ENCODE peak calls at places on chromosome 4, in six cellular contexts. M, H, R, U, Q and P are unnamed samples.

GRCh38 chr4:37858877-37859276 is 32.0 kb upstream of the TBC1D1 start:
- DNase-seq in M (no peak), H (no peak), R (no peak), U (no peak), Q (no peak), P (no peak)

GRCh38 chr4:7241587-7242125 is 49.3 kb downstream of the SORCS2 start:
- DNase-seq in M (no peak), H (no peak), R (no peak), U (no peak), Q (no peak), P (no peak)

GRCh38 chr4:144903953-144904711 is 193.9 kb downstream of the ANAPC10 start:
- DNase-seq in M (no peak), H (no peak), R (no peak), U (peak), Q (no peak), P (no peak)

GRCh38 chr4:23162275-23162674 is 469.5 kb downstream of the GBA3 start:
- DNase-seq in M (no peak), H (no peak), R (no peak), U (no peak), Q (no peak), P (no peak)

GRCh38 chr4:98262431-98262830 is 1.2 kb downstream of the RAP1GDS1 start:
- DNase-seq in M (no peak), H (no peak), R (no peak), U (no peak), Q (no peak), P (no peak)

GRCh38 chr4:19993222-19993621 is 258.5 kb upstream of the SLIT2 start:
- DNase-seq in M (no peak), H (no peak), R (no peak), U (peak), Q (no peak), P (no peak)

GRCh38 chr4:85477538-85477937 is 2.6 kb downstream of the ARHGAP24 start:
- DNase-seq in M (no peak), H (no peak), R (no peak), U (no peak), Q (no peak), P (no peak)

GRCh38 chr4:165152527-165152926 is 39.9 kb upstream of the TMEM192 start:
- DNase-seq in M (no peak), H (no peak), R (no peak), U (peak), Q (no peak), P (no peak)

GRCh38 chr4:150402968-150403367 is 179.0 kb upstream of the MAB21L2 start:
- DNase-seq in M (no peak), H (no peak), R (no peak), U (no peak), Q (peak), P (no peak)

GRCh38 chr4:142567199-142567598 is 278.9 kb downstream of the INPP4B start:
- DNase-seq in M (no peak), H (no peak), R (peak), U (no peak), Q (no peak), P (no peak)

GRCh38 chr4:188960411-188961093 is 821.3 kb downstream of the TRIML1 start:
- DNase-seq in M (no peak), H (no peak), R (peak), U (peak), Q (peak), P (no peak)

GRCh38 chr4:119729815-119730643 is 101.4 kb upstream of the PDE5A start:
- DNase-seq in M (no peak), H (no peak), R (no peak), U (peak), Q (peak), P (peak)

GRCh38 chr4:85398276-85398675 is 76.7 kb upstream of the ARHGAP24 start:
- DNase-seq in M (no peak), H (no peak), R (peak), U (peak), Q (no peak), P (no peak)

GRCh38 chr4:77308843-77309242 is 151.8 kb downstream of the CCNG2 start:
- DNase-seq in M (no peak), H (no peak), R (peak), U (peak), Q (peak), P (no peak)

GRCh38 chr4:7358100-7358735 is 76.5 kb downstream of the PSAPL1 start:
- DNase-seq in M (no peak), H (no peak), R (peak), U (peak), Q (no peak), P (peak)

GRCh38 chr4:139018501-139018900 is 2.9 kb downstream of the NOCT start:
- DNase-seq in M (no peak), H (no peak), R (no peak), U (no peak), Q (no peak), P (no peak)

GRCh38 chr4:78656968-78657445 is 105.4 kb downstream of the ANXA3 start:
- DNase-seq in M (no peak), H (no peak), R (no peak), U (no peak), Q (no peak), P (no peak)

GRCh38 chr4:124415206-124415605 is 297.3 kb downstream of the ANKRD50 start:
- DNase-seq in M (no peak), H (no peak), R (no peak), U (peak), Q (no peak), P (no peak)

GRCh38 chr4:81369898-81370297 is 101.8 kb downstream of the RASGEF1B start:
- DNase-seq in M (no peak), H (no peak), R (no peak), U (no peak), Q (no peak), P (no peak)

GRCh38 chr4:164529486-164529885 is 224.4 kb upstream of the SMIM31 start:
- DNase-seq in M (no peak), H (no peak), R (no peak), U (no peak), Q (no peak), P (no peak)

GRCh38 chr4:117700111-117700892 is 334.0 kb upstream of the NDST3 start:
- DNase-seq in M (no peak), H (no peak), R (peak), U (no peak), Q (no peak), P (no peak)

GRCh38 chr4:100826067-100826466 is 308.2 kb upstream of the EMCN start:
- DNase-seq in M (no peak), H (no peak), R (peak), U (no peak), Q (no peak), P (no peak)